ENCODE peak calls at places on chromosomes 3 and 15, in five cellular contexts. S is HCEC 1CT; Y is uterus; I is AG04449; P is activated T-cell treated with anti-CD3 and anti-CD28 coated beads, Interleukin-2, amount 50 U/mL, for 1 hour. X is an unnamed sample.

GRCh38 chr3:100254168-100254777 is 6.5 kb upstream of the TBC1D23 start:
- DNase-seq in S (peak), P (no peak), Y (peak), I (peak), X (peak)

GRCh38 chr3:38002291-38002876 is 11.8 kb downstream of the VILL start:
- DNase-seq in S (no peak), I (no peak), P (peak), Y (no peak), X (no peak)

GRCh38 chr15:90040618-90041017 is 39.5 kb downstream of the ZNF710 start:
- DNase-seq in P (no peak), Y (no peak), I (no peak), S (no peak), X (no peak)

GRCh38 chr3:125055913-125056705 is at the start of gene HEG1:
- DNase-seq in S (peak), P (peak), Y (peak), I (no peak), X (peak)

GRCh38 chr15:62594017-62594416 is 428.9 kb upstream of the C2CD4B start:
- DNase-seq in P (no peak), I (no peak), S (peak), Y (no peak), X (peak)

GRCh38 chr3:115052906-115053305 is 94.2 kb downstream of the ZBTB20 start:
- DNase-seq in S (no peak), I (no peak), P (no peak), Y (no peak), X (no peak)

GRCh38 chr3:193563999-193564398 is 9.3 kb upstream of the ATP13A4 start:
- DNase-seq in S (no peak), Y (no peak), I (no peak), P (no peak), X (peak)

GRCh38 chr3:105836533-105836932 is 32.3 kb downstream of the CBLB start:
- DNase-seq in Y (no peak), P (no peak), S (peak), I (peak), X (peak)

GRCh38 chr15:71448688-71449114 is 333.4 kb downstream of the THSD4 start:
- DNase-seq in P (no peak), I (no peak), Y (peak), S (peak), X (peak)

GRCh38 chr3:10917176-10917575 is 75.4 kb upstream of the SLC6A1 start:
- DNase-seq in S (no peak), P (no peak), I (no peak), Y (no peak), X (no peak)

GRCh38 chr15:88896339-88897033 is 1.1 kb upstream of the HAPLN3 start:
- DNase-seq in Y (no peak), S (no peak), P (no peak), I (no peak), X (no peak)

GRCh38 chr15:78304487-78305413 is 5.3 kb upstream of the SKIC8 start:
- DNase-seq in I (no peak), Y (no peak), P (no peak), S (no peak), X (no peak)

GRCh38 chr3:151101270-151101954 is 15.9 kb downstream of the MED12L start:
- DNase-seq in P (no peak), Y (no peak), S (no peak), I (no peak), X (no peak)

GRCh38 chr3:32401141-32401540 is 9.5 kb downstream of the CMTM7 start:
- DNase-seq in I (no peak), P (no peak), Y (no peak), S (no peak), X (no peak)

GRCh38 chr3:188268336-188268735 is 114.4 kb downstream of the LPP start:
- DNase-seq in I (no peak), P (no peak), Y (no peak), S (no peak), X (no peak)

GRCh38 chr3:124256599-124256998 is 264.7 kb upstream of the ROPN1 start:
- DNase-seq in Y (no peak), I (no peak), P (no peak), S (no peak), X (no peak)

GRCh38 chr15:81174759-81175327 is 21.8 kb upstream of the IL16 start:
- DNase-seq in S (no peak), P (no peak), Y (no peak), I (no peak), X (no peak)

GRCh38 chr3:143811602-143812001 is 36.7 kb downstream of the SLC9A9 start:
- DNase-seq in P (no peak), Y (no peak), S (no peak), I (no peak), X (peak)

GRCh38 chr3:103365467-103365866 is 930.7 kb downstream of the ZPLD1 start:
- DNase-seq in P (no peak), S (no peak), I (no peak), Y (no peak), X (no peak)

GRCh38 chr15:92930061-92930460 is 29.9 kb downstream of the CHD2 start:
- DNase-seq in Y (no peak), P (no peak), S (peak), I (no peak), X (no peak)

GRCh38 chr15:57432141-57432701 is 55.9 kb downstream of the CGNL1 start:
- DNase-seq in S (no peak), P (no peak), Y (no peak), I (no peak), X (peak)

GRCh38 chr3:185825639-185826481 is 1.0 kb upstream of the IGF2BP2 start:
- DNase-seq in P (peak), S (peak), I (no peak), Y (peak), X (peak)

GRCh38 chr15:70193734-70194133 is 96.0 kb upstream of the TLE3 start:
- DNase-seq in P (no peak), S (no peak), Y (no peak), I (no peak), X (no peak)

GRCh38 chr3:115698851-115699535 is 75.7 kb downstream of the GAP43 start:
- DNase-seq in S (no peak), Y (no peak), P (no peak), I (no peak), X (no peak)

GRCh38 chr3:17643691-17644090 is 98.7 kb downstream of the TBC1D5 start:
- DNase-seq in Y (no peak), I (peak), P (no peak), S (peak), X (peak)

GRCh38 chr15:52228928-52229327 is 37.7 kb upstream of the GNB5 start:
- DNase-seq in Y (no peak), S (no peak), I (no peak), P (no peak), X (peak)

X was measured in foreskin fibroblast.